ENCODE peak calls at places on chromosomes 6 and 20, in ten cellular contexts. H is mammary epithelial cell, Q is esophagus muscularis mucosa, C is hepatocyte, S is neural progenitor cell, N is cardiac muscle cell, T is right atrium auricular region, X is PC-9, L is psoas muscle, Z is IMR-90. F is an unnamed sample.

GRCh38 chr20:44295995-44296394 is 15.0 kb downstream of the FITM2 start:
- DNase-seq in H (no peak), Q (no peak), C (no peak), S (no peak), N (peak), T (no peak), X (no peak), L (no peak), Z (no peak), F (no peak)

GRCh38 chr20:37944456-37944981 is 41.6 kb downstream of the VSTM2L start:
- DNase-seq in H (no peak), Q (peak), C (no peak), S (no peak), N (no peak), T (no peak), X (no peak), L (no peak), Z (no peak), F (no peak)

GRCh38 chr20:32189691-32190607 is 17.6 kb downstream of the PLAGL2 start:
- DNase-seq in H (no peak), Q (no peak), C (peak), S (peak), N (peak), T (peak), X (no peak), L (peak), Z (peak), F (peak)

GRCh38 chr20:2626853-2627541 is 25.4 kb upstream of the NOP56 start:
- DNase-seq in H (peak), Q (no peak), C (no peak), S (no peak), N (no peak), T (no peak), X (peak), L (no peak), Z (peak), F (no peak)

GRCh38 chr6:130513770-130514169 is 148.0 kb downstream of the TMEM200A start:
- DNase-seq in H (peak), Q (no peak), C (no peak), S (no peak), N (no peak), T (no peak), X (no peak), L (no peak), Z (peak), F (no peak)

GRCh38 chr20:7691647-7692046 is 248.6 kb downstream of the HAO1 start:
- DNase-seq in H (peak), Q (no peak), C (no peak), S (no peak), N (no peak), T (no peak), X (no peak), L (no peak), Z (no peak), F (no peak)

GRCh38 chr6:89393659-89394058 is 18.4 kb downstream of the RRAGD start:
- DNase-seq in H (no peak), Q (no peak), C (no peak), S (no peak), N (no peak), T (no peak), X (no peak), L (no peak), Z (no peak), F (no peak)

GRCh38 chr6:166610104-166610503 is 16.9 kb downstream of the RPS6KA2 start:
- DNase-seq in H (no peak), Q (no peak), C (no peak), S (peak), N (no peak), T (peak), X (no peak), L (no peak), Z (no peak), F (no peak)

GRCh38 chr20:5741089-5741488 is 9.1 kb upstream of the SHLD1 start:
- DNase-seq in H (no peak), Q (no peak), C (no peak), S (no peak), N (no peak), T (no peak), X (no peak), L (no peak), Z (peak), F (no peak)

GRCh38 chr6:142376115-142376514 is 74.3 kb downstream of the ADGRG6 start:
- DNase-seq in H (no peak), Q (no peak), C (no peak), S (no peak), N (no peak), T (no peak), X (peak), L (no peak), Z (no peak), F (no peak)

GRCh38 chr6:132643547-132643946 is 15.4 kb downstream of the TAAR1 start:
- DNase-seq in H (no peak), Q (no peak), C (no peak), S (no peak), N (no peak), T (no peak), X (no peak), L (no peak), Z (no peak), F (no peak)

GRCh38 chr6:31882344-31882743 is 3.5 kb upstream of the SLC44A4 start:
- DNase-seq in H (no peak), Q (no peak), C (no peak), S (no peak), N (no peak), T (no peak), X (no peak), L (no peak), Z (peak), F (no peak)

GRCh38 chr20:50427740-50428462 is 82.3 kb upstream of the PTPN1 start:
- DNase-seq in H (peak), Q (no peak), C (no peak), S (no peak), N (no peak), T (peak), X (no peak), L (peak), Z (no peak), F (no peak)

GRCh38 chr6:42120895-42121865 is 21.2 kb downstream of the C6orf132 start:
- DNase-seq in H (no peak), Q (no peak), C (no peak), S (no peak), N (no peak), T (no peak), X (peak), L (no peak), Z (no peak), F (no peak)

DNA sequence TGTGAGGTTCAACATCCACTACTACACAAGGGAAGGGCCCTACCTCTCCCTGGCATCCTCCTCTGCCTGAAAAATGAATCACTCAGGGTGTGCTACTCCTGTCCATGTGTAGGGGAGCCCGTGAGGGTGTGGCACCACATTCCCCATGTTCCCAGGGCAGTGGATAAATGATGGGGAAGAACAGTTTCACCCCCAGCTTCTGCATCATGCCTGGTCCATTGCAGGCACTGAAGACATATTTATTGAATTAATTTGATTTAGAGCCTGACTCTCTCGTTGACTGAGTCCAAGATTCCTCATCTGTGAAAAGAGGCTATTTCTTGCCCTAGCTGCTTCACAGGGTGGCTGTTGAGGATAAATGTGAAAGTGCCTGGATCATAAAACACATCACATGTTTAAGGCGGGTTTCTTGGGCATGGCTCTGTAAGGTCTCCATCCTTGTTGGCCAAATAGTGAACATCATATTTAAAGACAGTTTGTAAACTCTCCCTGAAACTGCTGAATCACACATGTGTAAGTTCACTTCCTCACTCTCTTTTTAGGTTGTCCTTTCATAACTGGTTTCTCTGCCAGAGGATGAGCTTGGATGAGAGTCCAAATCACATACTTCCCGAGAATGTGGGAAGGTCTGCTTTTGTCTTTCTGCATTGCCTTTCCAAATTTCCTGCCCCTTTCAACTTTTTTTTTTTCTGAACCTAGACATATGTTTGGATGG is 79.7 kb upstream of the FYN start:
- DNase-seq in H (peak), Q (peak), C (no peak), S (no peak), N (no peak), T (no peak), X (peak), L (no peak), Z (peak), F (no peak)
- TF ChIP-seq CTCF in H (no peak), Q (no peak), C (no peak), S (no peak), N (no peak), T (no peak), X (no peak), L (no peak), Z (no peak), F (no peak)

GRCh38 chr6:137793805-137794508 is 73.1 kb upstream of the TNFAIP3 start:
- DNase-seq in H (no peak), Q (no peak), C (no peak), S (no peak), N (no peak), T (no peak), X (no peak), L (no peak), Z (no peak), F (no peak)

GRCh38 chr6:137798261-137798660 is 68.8 kb upstream of the TNFAIP3 start:
- DNase-seq in H (no peak), Q (no peak), C (no peak), S (no peak), N (no peak), T (no peak), X (no peak), L (no peak), Z (no peak), F (no peak)

GRCh38 chr6:137792160-137793033 is 74.7 kb upstream of the TNFAIP3 start:
- DNase-seq in H (no peak), Q (no peak), C (no peak), S (no peak), N (no peak), T (no peak), X (no peak), L (no peak), Z (no peak), F (no peak)

GRCh38 chr6:137794510-137795200 is 72.4 kb upstream of the TNFAIP3 start:
- DNase-seq in H (no peak), Q (no peak), C (no peak), S (no peak), N (no peak), T (no peak), X (no peak), L (no peak), Z (no peak), F (no peak)

GRCh38 chr6:137795510-137795909 is 71.5 kb upstream of the TNFAIP3 start:
- DNase-seq in H (no peak), Q (no peak), C (no peak), S (no peak), N (no peak), T (no peak), X (no peak), L (no peak), Z (no peak), F (no peak)
- H3K27ac ChIP-seq in H (no peak), Q (no peak), C (no peak), S (no peak), N (no peak), T (no peak), X (no peak), L (no peak), Z (no peak), F (no peak)

DNA sequence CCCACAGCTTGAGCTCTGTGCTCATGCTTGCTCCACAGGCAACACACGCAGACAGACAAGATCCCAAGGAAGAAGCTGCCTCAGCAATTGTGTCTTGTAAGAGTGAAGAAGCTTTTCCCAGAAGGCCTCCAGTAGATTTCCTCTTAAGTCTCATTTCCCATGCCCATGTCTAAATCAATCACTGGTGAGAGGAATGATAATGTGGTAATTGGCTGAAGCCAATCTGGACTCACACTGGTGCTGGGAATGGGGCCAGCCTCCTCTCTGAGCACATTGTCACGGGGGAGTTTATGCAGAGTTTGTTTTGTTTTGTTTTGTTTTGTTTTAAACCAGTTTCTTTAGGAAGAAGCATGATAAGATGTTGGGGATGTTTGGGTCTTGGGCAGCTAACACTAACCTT is 36.6 kb downstream of the PTCHD4 start:
- DNase-seq in H (no peak), Q (no peak), C (no peak), S (peak), N (no peak), T (no peak), X (no peak), L (no peak), Z (no peak), F (no peak)
- H3K4me3 ChIP-seq in H (no peak), Q (no peak), C (no peak), S (no peak), N (no peak), T (no peak), X (no peak), L (no peak), Z (no peak), F (no peak)

DNA sequence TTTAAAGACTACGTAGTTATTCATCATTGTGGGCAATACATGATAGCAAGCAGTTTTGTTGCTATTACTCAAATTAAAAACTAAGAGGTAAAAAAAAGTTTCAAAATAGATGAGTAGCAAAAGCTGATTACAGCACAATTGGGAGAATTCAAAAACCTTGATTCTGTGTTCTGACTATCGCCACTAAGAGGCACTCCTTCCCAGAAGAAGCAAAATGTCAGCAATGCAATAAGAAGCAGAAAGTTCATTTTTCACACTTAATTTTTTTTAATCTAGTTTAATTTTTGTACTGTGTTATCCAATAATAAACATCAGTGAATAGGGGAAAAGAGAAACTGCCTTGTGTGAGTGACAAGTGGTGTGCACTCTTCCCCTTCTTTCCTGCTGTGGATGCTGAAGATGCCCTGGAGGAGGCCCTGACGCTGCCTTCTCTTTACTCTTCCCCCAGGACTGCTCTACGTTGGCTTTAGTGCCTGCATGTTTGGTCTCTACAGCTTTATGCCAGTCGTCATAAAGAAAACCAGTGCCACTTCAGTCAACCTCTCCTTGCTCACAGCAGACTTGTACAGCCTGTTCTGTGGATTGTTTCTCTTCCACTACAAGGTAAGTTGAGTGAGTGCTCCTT is 263.2 kb upstream of the PLN start:
- DNase-seq in H (no peak), Q (no peak), C (no peak), S (no peak), N (no peak), T (no peak), X (no peak), L (no peak), Z (peak), F (no peak)
- TF ChIP-seq CTCF in H (no peak), Q (peak), C (peak), S (peak), N (peak), T (no peak), X (peak), L (peak), Z (peak), F (no peak)

GRCh38 chr20:45940053-45940452 is 5.6 kb downstream of the PCIF1 start:
- DNase-seq in H (no peak), Q (no peak), C (no peak), S (no peak), N (no peak), T (no peak), X (no peak), L (no peak), Z (no peak), F (no peak)

GRCh38 chr20:45940469-45940868 is 6.0 kb downstream of the PCIF1 start:
- DNase-seq in H (no peak), Q (no peak), C (no peak), S (no peak), N (no peak), T (no peak), X (no peak), L (no peak), Z (no peak), F (no peak)

GRCh38 chr20:45937765-45938164 is 3.3 kb downstream of the PCIF1 start:
- DNase-seq in H (no peak), Q (no peak), C (no peak), S (no peak), N (no peak), T (no peak), X (no peak), L (no peak), Z (peak), F (no peak)

GRCh38 chr20:45935416-45936046 is 1.0 kb downstream of the PCIF1 start:
- DNase-seq in H (no peak), Q (no peak), C (no peak), S (no peak), N (no peak), T (no peak), X (no peak), L (no peak), Z (peak), F (no peak)

DNA sequence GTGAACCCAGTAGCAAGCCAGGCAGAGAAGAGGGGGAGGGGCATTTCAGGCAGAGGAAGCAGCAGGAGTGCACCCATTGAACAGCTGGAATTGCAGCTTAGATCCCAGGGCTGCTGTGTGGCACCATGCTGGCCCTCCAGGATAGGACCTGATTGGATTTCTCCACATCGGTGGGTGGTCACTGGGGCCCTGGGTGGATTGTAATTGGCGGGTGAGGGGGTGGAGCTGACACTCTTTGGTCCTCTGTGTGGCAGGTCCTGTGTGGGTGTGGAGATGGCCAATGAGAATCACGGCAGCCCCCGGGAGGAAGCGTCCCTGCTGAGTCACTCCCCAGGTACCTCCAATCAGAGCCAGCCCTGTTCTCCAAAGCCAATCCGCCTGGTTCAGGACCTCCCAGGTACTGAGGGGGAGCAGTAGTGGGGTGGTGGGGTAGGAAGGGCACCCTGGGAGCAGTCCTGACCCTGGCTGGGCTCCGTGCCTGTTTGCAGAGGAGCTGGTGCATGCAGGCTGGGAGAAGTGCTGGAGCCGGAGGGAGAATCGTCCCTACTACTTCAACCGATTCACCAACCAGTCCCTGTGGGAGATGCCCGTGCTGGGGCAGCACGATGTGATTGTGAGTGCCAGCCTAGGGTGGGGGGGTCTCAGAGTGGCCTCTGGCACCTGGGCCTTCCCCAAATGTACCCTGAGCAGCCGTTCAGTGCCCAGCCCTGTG is 4.4 kb downstream of the PCIF1 start:
- DNase-seq in H (no peak), Q (no peak), C (no peak), S (peak), N (no peak), T (no peak), X (peak), L (no peak), Z (no peak), F (no peak)
- H3K27ac ChIP-seq in H (no peak), Q (no peak), C (no peak), S (no peak), N (no peak), T (no peak), X (no peak), L (no peak), Z (no peak), F (no peak)

DNA sequence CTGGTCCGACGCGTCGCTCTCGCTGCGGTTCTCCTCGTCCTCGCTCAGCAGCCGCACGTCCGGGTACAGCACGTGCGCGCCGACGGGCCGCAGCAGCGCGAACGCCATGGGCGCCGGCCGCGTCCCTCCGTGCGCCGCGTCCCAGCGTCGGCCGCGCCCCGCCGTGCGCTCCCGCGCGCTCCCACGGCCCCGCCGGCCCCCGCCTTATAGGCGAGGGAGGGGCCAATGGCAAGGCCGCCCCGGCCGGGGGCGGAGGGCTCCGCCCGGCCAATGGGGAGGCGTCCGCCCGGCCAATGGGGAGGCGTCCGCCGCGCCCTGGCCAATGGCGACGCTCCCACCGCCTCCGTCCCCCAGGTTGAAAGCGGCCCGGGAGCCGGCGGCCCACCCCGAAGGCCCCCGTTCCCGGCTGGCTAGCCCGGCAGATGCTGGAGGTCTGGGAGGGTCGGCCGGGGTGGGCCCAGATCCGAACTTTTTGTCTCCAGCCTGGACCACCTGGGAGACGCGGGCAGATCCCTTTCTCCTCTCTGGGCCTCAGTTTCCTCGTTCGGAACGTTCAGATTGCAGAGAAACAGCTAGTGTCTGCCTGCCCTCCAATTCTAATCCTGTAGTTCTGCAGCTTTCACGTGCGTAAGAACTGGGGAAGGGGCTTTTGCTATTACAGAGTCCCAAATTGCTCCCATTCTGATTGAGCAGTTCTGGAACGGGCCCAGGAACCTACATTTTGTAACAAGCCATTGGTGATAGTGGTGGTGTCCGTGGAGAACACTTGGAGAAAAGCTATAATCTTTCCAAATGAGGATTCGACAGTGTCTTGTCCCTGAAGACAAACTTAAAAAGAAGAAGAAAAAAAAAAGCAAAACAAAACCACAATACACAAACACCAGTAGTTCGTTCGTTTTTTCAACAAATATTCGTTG is at the start of gene TCF15:
- DNase-seq in H (peak), Q (no peak), C (peak), S (peak), N (peak), T (no peak), X (no peak), L (peak), Z (no peak), F (no peak)
- H3K4me3 ChIP-seq in H (no peak), Q (peak), C (no peak), S (peak), N (peak), T (peak), X (no peak), L (peak), Z (no peak), F (peak)

DNA sequence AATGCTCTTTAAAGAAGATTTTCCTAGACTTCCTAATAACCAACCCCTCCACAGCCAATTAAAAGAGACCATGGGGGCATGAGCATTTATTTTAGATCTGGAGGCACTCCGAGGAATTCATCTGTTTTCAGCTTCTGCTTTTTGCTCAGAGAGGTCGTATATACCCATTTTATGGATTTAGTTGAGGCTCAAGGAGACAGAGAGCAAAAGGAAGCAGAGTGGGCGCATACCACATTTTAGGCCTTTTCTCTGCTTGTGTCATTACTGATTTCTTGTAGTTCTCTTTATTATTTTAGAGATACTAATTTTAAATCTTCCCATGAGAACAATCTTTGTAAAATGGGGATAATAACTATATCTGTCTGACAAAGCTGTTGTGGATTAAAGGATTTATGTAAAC is 129.6 kb upstream of the IFNGR1 start:
- DNase-seq in H (no peak), Q (no peak), C (no peak), S (no peak), N (no peak), T (no peak), X (no peak), L (no peak), Z (no peak), F (no peak)
- TF ChIP-seq CTCF in H (no peak), Q (no peak), C (no peak), S (no peak), N (no peak), T (no peak), X (no peak), L (no peak), Z (no peak), F (no peak)

F was measured in coronary artery.